ENCODE peak calls at places on chromosomes 4 and X, in four cellular contexts. R is SK-N-SH, Z is HCT116, H is K562. N is an unnamed sample.

GRCh38 chr4:110609044-110609750 is 13.7 kb downstream of the PITX2 start:
- DNase-seq in R (no peak), Z (no peak), H (no peak), N (no peak)

GRCh38 chr4:47954679-47955078 is 40.3 kb upstream of the NFXL1 start:
- DNase-seq in R (no peak), Z (no peak), H (no peak), N (no peak)

GRCh38 chrX:23756165-23756564 is 13.1 kb upstream of the ACOT9 start:
- DNase-seq in R (peak), Z (no peak), H (peak), N (peak)

GRCh38 chr4:104591505-104591904 is 96.8 kb upstream of the CXXC4 start:
- DNase-seq in R (no peak), Z (no peak), H (no peak), N (no peak)

GRCh38 chr4:69640289-69640688 is 847 bp upstream of the UGT2A2 start:
- DNase-seq in R (no peak), Z (no peak), H (no peak), N (no peak)

GRCh38 chr4:61200991-61201526 is 933 bp downstream of the ADGRL3 start:
- DNase-seq in R (peak), Z (no peak), H (no peak), N (no peak)

GRCh38 chr4:91243132-91243531 is 1060.6 kb upstream of the GRID2 start:
- DNase-seq in R (no peak), Z (no peak), H (no peak), N (no peak)

GRCh38 chr4:7154351-7154981 is 37.9 kb upstream of the SORCS2 start:
- DNase-seq in R (no peak), Z (no peak), H (no peak), N (no peak)

GRCh38 chr4:76607846-76608245 is 172.8 kb downstream of the SHROOM3 start:
- DNase-seq in R (no peak), Z (no peak), H (no peak), N (no peak)

GRCh38 chr4:16626945-16627344 is 271.5 kb downstream of the LDB2 start:
- DNase-seq in R (no peak), Z (no peak), H (no peak), N (no peak)

GRCh38 chr4:52957220-52957686 is 95.1 kb downstream of the RASL11B start:
- DNase-seq in R (peak), Z (no peak), H (no peak), N (no peak)

GRCh38 chrX:132741706-132742105 is 216.7 kb downstream of the HS6ST2 start:
- DNase-seq in R (no peak), Z (no peak), H (no peak), N (no peak)

GRCh38 chrX:33465137-33465536 is 253.8 kb upstream of the DMD start:
- DNase-seq in R (no peak), Z (no peak), H (no peak), N (no peak)

GRCh38 chrX:150362599-150363481 is at the start of gene MAMLD1:
- DNase-seq in R (peak), Z (peak), H (peak), N (no peak)

GRCh38 chrX:113305496-113305895 is 464.9 kb upstream of the AMOT start:
- DNase-seq in R (no peak), Z (no peak), H (no peak), N (no peak)

GRCh38 chrX:126770179-126770578 is 49.4 kb upstream of the PRR32 start:
- DNase-seq in R (peak), Z (no peak), H (peak), N (no peak)

GRCh38 chrX:30039768-30040167 is 175.6 kb upstream of the MAGEB2 start:
- DNase-seq in R (no peak), Z (no peak), H (no peak), N (no peak)

GRCh38 chrX:68792083-68792482 is 36.7 kb upstream of the EFNB1 start:
- DNase-seq in R (no peak), Z (no peak), H (no peak), N (no peak)

DNA sequence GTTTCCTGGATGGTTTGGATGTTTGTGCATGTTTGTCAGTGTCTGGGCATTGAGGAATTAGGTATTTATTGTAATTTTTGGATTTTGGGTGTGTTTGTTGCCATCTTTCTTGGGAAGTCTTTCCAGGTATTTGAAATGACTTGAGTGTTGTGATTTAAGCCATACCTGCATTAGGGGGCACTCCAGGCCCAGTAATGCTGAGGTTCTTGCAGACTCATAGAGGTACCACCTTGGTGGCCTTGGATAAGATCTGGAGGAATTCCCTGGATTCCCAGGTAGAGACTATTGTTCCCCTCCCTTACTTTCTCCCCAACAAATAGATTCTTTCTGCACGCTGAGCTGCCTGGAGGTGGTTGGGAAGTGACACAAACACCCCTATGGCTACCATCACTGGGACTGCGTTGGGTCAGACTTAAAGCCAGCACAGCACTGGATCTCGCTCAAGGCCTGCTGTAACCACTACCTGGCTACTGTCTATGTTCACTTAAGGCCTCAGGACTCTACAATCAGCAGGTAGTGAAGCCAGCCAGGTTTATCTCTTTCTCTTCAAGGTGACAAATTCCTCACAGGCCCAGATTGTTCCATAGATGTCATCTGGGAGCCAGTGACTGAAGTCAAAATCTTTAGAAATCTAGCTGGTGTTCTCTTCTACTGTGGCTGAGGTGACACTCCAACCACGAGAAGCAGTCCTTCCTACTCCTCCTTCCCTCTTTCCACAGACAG is 643.6 kb downstream of the PDHA2 start:
- DNase-seq in R (no peak), Z (peak), H (no peak), N (no peak)
- TF ChIP-seq ELF1 in R (no peak), Z (no peak), H (no peak), N (no peak)

GRCh38 chrX:153773741-153774575 is 6.9 kb upstream of the SRPK3 start:
- DNase-seq in R (peak), Z (no peak), H (no peak), N (no peak)

GRCh38 chrX:153772608-153773217 is 8.1 kb upstream of the SRPK3 start:
- DNase-seq in R (peak), Z (no peak), H (no peak), N (no peak)

GRCh38 chrX:153771686-153772607 is 7.9 kb downstream of the PLXNB3 start:
- DNase-seq in R (peak), Z (no peak), H (no peak), N (no peak)

GRCh38 chrX:153774576-153775292 is 6.1 kb upstream of the SRPK3 start:
- DNase-seq in R (peak), Z (no peak), H (no peak), N (no peak)

GRCh38 chrX:153773218-153773611 is 7.6 kb upstream of the SRPK3 start:
- DNase-seq in R (no peak), Z (no peak), H (no peak), N (no peak)
- TF ChIP-seq ELF1 in R (no peak), Z (no peak), H (no peak), N (no peak)

DNA sequence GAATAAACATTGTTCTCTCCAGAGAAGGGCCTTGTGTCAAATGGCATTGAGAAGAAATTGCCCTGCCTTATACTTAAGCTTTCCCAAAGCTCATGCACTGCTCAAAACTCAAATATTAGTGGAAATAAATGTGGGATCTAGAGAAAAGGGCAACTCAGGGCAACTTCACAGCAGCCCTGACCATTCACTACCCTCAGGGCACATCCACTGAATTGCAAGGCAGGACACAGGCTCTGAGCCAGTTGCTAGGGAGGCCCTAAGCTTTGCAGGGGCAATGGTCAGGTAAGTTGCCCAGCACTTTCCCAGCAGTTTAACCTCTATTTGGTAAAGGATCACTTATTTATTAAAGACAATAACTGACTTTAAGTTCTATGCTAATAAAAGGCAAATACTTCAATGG is 255.3 kb upstream of the TEX13A start:
- DNase-seq in R (no peak), Z (no peak), H (no peak), N (no peak)
- TF ChIP-seq ELF1 in R (no peak), Z (no peak), H (no peak), N (no peak)

DNA sequence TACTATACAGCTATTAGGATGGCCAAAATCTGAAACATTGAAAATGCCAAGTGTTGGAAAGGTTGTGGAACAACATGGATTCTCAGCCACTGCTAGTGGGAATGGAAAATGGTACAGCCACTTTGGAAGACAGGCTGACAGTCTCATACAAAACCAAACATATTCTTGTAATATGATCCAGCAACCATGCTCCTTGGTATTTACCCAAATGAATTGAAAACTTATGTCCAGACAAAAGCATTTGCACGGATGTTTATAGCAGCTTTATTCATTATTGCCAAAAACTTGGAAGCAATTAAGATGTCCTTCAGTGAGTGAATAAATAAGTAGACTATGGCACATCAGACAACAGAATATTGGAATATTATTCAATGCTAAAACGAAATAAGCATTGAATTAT is 105.8 kb upstream of the DCLK2 start:
- DNase-seq in R (no peak), Z (no peak), H (no peak), N (no peak)
- TF ChIP-seq ELF1 in R (no peak), Z (no peak), H (no peak), N (no peak)

GRCh38 chr4:57628004-57628403 is 517.8 kb upstream of the IGFBP7 start:
- DNase-seq in R (no peak), Z (no peak), H (no peak), N (no peak)

GRCh38 chr4:57633212-57633859 is 523.2 kb upstream of the IGFBP7 start:
- DNase-seq in R (no peak), Z (no peak), H (no peak), N (no peak)

GRCh38 chr4:57631147-57631546 is 521.0 kb upstream of the IGFBP7 start:
- DNase-seq in R (no peak), Z (no peak), H (no peak), N (no peak)

GRCh38 chr4:57635900-57636299 is 525.7 kb upstream of the IGFBP7 start:
- DNase-seq in R (no peak), Z (no peak), H (no peak), N (no peak)

DNA sequence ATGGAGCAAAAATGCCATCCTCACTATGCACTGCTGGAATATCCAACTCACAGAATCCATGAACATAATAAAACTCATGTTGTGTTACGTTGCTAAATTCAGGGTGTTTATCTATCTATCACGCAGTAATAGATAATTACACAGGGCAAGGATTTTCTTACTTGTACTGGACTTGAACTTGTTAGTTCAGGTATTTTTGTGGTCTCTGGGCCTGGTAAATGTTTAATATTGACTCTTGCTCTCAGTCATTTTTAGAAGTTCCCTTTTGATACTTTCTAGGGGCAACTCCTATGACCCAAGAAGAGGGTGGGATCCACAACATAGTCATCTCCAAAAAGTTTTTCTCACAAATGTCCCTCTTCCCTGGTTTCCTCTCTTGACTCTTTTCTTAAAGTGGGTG is 522.4 kb upstream of the IGFBP7 start:
- DNase-seq in R (no peak), Z (no peak), H (no peak), N (no peak)
- TF ChIP-seq ELF1 in R (no peak), Z (no peak), H (no peak), N (no peak)

GRCh38 chrX:916235-916609 is 285.6 kb downstream of the SHOX start:
- DNase-seq in R (no peak), Z (no peak), H (no peak), N (no peak)

GRCh38 chrX:925652-926061 is 286.8 kb downstream of the CRLF2 start:
- DNase-seq in R (no peak), Z (no peak), H (no peak), N (no peak)

GRCh38 chrX:915427-916234 is 285.0 kb downstream of the SHOX start:
- DNase-seq in R (no peak), Z (no peak), H (no peak), N (no peak)

GRCh38 chrX:925094-925493 is 287.4 kb downstream of the CRLF2 start:
- DNase-seq in R (no peak), Z (no peak), H (no peak), N (no peak)

GRCh38 chrX:920234-920799 is 289.7 kb downstream of the SHOX start:
- DNase-seq in R (no peak), Z (no peak), H (no peak), N (no peak)
- TF ChIP-seq ELF1 in R (no peak), Z (no peak), H (no peak), N (no peak)